ENCODE peak calls at places on chromosomes 12 and 14, in six cellular contexts. N, B, F, K, G and M are unnamed samples.

GRCh38 chr12:109358154-109358869 is 10.6 kb downstream of the MYO1H start:
- DNase-seq in G (no peak), F (no peak), K (peak; percentile 19), N (no peak), B (peak; percentile 4), M (no peak)

GRCh38 chr12:5473076-5473475 is 41.2 kb downstream of the NTF3 start:
- DNase-seq in F (no peak), G (no peak), N (no peak), K (peak; percentile 57), B (peak; percentile 61), M (peak; percentile 77)

GRCh38 chr12:91722072-91722471 is 423.6 kb downstream of the BTG1 start:
- DNase-seq in F (no peak), G (no peak), B (no peak), N (no peak), K (no peak), M (no peak)

GRCh38 chr14:61609143-61609851 is 86.0 kb upstream of the HIF1A start:
- DNase-seq in N (peak; percentile 76), B (peak; percentile 66), F (no peak), K (peak; percentile 77), G (peak; percentile 46), M (peak; percentile 70)

GRCh38 chr14:95507174-95507573 is 9.3 kb downstream of the SYNE3 start:
- DNase-seq in B (peak; percentile 94), K (peak; percentile 90), N (no peak), G (no peak), F (no peak), M (peak; percentile 94)

GRCh38 chr12:80178846-80179245 is 79.5 kb downstream of the OTOGL start:
- DNase-seq in N (no peak), B (no peak), F (no peak), K (no peak), G (no peak), M (no peak)

GRCh38 chr14:21053184-21054122 is 4.2 kb upstream of the RNASE8 start:
- DNase-seq in F (no peak), N (no peak), K (no peak), B (no peak), G (no peak), M (no peak)

GRCh38 chr14:72740966-72741835 is 152.7 kb downstream of the DPF3 start:
- DNase-seq in B (no peak), N (no peak), F (no peak), K (no peak), G (no peak), M (no peak)

GRCh38 chr14:32201816-32202467 is at the start of gene RNU6-7:
- DNase-seq in K (peak; percentile 34), N (peak; percentile 42), B (peak; percentile 17), F (peak; percentile 66), G (no peak), M (peak; percentile 57)

GRCh38 chr12:7130791-7131501 is 775 bp downstream of the CLSTN3 start:
- DNase-seq in G (no peak), F (no peak), K (peak; percentile 94), N (peak; percentile 89), B (peak; percentile 52), M (peak; percentile 46)

GRCh38 chr12:115507951-115508722 is 769.4 kb downstream of the MED13L start:
- DNase-seq in G (peak; percentile 92), N (peak; percentile 97), K (no peak), F (peak; percentile 84), B (no peak), M (no peak)

GRCh38 chr12:62983594-62983993 is 48.6 kb upstream of the PPM1H start:
- DNase-seq in N (peak; percentile 63), K (no peak), F (no peak), B (no peak), G (peak; percentile 2), M (no peak)

GRCh38 chr14:53306926-53307325 is 153.8 kb upstream of the DDHD1 start:
- DNase-seq in N (no peak), K (no peak), B (peak; percentile 71), G (no peak), F (peak; percentile 81), M (peak; percentile 12)

GRCh38 chr12:72236071-72236705 is 36.0 kb upstream of the TRHDE start:
- DNase-seq in G (no peak), F (no peak), N (no peak), B (peak; percentile 64), K (peak; percentile 1), M (no peak)

DNA sequence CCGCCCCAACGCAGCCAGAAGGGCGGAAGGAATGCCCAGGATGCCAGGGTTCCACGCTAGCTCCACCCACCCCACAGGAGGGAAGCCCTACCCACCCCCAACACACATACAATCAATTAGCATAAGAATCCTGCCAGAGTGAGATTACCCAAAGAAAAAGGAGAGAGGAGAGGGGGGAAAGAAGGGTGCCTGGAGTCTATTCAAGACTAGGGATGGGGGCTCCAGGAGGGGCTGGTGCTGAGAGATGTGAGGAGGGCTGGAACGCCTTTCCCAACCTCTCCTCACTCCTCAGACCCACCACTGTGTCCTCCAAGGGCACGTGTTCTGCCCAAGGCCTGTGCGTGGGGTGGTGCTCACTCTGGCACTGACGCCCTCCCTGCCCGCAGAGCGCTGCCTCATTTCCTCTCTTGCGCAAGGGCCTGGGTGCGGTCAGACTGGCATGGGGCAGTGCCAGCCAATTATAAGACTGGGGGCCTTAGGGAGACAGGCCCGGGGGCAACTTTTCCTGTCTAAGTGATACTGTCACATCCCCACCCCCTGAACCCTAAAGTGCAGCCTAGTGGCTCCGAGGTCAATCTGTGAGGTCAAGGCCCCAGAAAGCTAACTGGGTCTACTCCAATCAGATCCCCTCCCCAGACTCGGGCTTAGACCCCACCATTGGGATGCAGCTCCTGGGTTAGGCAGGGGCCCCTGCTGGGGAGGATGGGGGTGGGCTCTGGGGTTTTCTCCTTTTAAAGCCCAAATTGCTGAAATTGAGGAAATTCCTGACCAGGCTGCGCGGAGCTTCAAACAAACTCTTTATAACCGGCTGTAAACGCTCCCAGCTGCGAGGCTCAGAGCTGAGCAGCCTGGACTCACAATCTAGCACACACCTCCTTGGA is 10.2 kb upstream of the ITGB7 start:
- DNase-seq in G (no peak), N (peak; percentile 88), B (no peak), F (no peak), K (peak; percentile 18), M (no peak)
- H2BK5ac ChIP-seq in G (peak overlapping the region; percentile 100), N (no peak overlapping the region), B (peak overlapping the region; percentile 53), F (no peak overlapping the region), K (no peak overlapping the region), M (no peak overlapping the region)

DNA sequence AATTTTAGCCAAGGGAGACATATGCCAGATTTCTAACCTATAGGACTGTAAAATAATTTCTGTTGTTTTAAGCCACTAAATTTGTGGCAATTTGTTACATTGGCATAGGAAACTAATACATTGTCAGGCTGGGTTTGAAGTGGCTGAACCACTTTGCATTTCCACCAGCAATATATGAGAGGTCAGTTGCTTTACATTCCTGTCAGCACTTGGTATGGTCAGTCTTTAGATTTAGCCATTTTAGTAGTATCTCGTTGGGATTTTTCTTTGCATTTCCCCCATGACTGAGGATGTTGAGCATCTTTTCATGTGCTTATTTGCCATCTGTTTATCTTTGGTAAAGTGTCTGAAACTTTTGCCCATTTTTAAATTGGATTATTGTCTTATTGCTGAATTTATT is 3.9 kb downstream of the PALS1 start:
- DNase-seq in F (no peak), K (no peak), G (no peak), B (no peak), N (no peak), M (no peak)
- H3K27ac ChIP-seq in F (no peak overlapping the region), K (no peak overlapping the region), G (no peak overlapping the region), B (no peak overlapping the region), N (no peak overlapping the region), M (no peak overlapping the region)

DNA sequence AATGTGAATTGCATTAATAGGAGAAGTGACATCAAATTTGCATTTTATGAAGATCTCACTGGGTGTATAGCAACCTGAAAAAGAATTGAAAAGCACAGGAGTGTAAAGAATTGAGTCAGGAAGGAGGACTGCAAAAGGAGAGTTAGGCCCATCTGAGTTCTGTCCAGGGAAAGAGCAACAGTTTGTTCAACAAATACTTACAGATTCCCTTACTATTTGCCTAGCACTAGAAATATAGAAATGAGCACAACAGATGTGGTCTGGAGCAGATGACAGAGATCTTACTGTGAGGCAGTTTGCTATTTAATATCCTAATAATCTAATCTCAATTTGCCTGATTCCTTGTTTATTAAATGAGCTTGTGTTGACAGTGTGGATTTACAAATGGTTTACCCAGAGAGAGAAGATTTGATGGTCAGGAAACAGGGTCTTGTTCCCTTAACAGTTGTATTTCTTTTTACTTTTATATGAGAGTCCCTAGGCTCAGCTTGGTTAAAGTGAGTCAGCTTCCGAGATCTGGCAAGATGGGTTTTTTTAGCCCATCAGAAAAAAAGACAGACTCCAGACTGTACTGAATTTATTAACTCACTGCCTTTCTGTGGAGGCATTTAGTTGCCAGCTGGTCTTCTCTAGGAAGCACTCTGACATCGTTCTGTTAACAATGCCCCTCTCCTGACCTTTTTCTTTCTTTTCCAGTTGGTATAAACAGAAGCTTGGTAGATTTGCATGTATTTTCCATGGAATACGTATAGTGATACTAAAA is 229.7 kb downstream of the TTC6 start:
- DNase-seq in G (no peak), K (no peak), B (no peak), F (no peak), N (no peak), M (peak; percentile 58)
- H4K91ac ChIP-seq in G (no peak overlapping the region), K (no peak overlapping the region), B (no peak overlapping the region), F (no peak overlapping the region), N (no peak overlapping the region), M (no peak overlapping the region)

GRCh38 chr14:43285575-43285974 is 1221.5 kb downstream of the FSCB start:
- DNase-seq in F (no peak), K (no peak), N (no peak), G (no peak), B (no peak), M (no peak)
- H2BK5ac ChIP-seq in F (no peak overlapping the region), K (no peak overlapping the region), N (no peak overlapping the region), G (no peak overlapping the region), B (no peak overlapping the region), M (no peak overlapping the region)

DNA sequence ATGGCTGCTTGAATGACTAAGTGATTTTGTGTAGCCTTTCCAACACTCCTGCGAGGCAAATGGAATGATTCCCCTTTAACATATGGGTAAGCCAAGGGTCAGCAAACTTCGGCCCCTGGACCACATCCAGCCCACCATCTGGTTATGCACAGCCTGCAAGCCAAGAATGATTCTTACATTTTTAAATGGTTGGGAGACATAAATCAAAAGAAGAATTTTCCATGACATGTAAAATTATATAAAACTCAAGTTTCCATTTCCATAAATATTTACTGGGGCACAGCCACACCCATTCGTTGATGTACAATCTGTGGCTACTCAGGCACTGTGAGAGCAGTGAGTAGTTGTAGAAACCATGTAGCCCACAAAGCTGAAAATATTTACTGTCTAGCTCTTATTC is 9.0 kb downstream of the SLC8B1 start:
- DNase-seq in B (peak; percentile 75), N (no peak), F (no peak), K (no peak), G (no peak), M (peak; percentile 24)
- H3K27ac ChIP-seq in B (peak overlapping the region; percentile 54), N (no peak overlapping the region), F (no peak overlapping the region), K (no peak overlapping the region), G (no peak overlapping the region), M (no peak overlapping the region)

DNA sequence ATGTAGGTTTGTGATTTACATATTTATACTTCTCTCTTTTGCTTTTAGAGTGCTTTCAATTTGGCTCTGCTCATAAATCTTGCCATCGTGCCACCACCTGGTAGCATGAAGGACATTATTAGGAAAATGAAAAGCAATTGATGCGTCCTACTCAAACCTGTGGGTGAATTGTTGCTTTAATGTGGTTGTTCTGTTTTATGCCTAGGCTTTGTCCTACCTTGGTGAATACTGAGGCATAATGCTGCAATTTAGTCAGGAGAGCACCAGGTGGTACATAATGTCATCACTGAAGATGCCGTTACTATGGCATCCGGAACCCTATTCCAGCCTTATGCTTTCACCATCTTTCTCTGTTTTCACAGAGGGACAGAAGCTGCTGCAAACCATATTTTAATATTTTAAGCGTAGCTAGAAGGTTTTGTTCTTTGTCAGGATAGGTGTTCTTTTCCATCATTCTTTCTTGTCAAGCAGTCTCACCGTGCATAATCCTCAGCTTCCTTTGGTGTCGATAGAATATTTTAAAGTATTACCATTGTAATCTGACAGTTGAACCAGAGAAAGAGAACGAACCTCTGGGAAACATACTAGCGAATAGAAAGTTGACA is 68.5 kb upstream of the PKP2 start:
- DNase-seq in F (no peak), B (no peak), G (no peak), N (no peak), K (no peak), M (no peak)
- H4K91ac ChIP-seq in F (no peak overlapping the region), B (no peak overlapping the region), G (no peak overlapping the region), N (no peak overlapping the region), K (no peak overlapping the region), M (no peak overlapping the region)